ENCODE peak calls at places on chromosomes 1 and 21, in four cellular contexts. V, F, X and Y are unnamed samples.

GRCh38 chr1:152034654-152035405 is 2.0 kb downstream of the S100A11 start:
- DNase-seq in V (peak), F (peak), X (peak), Y (peak)

GRCh38 chr1:80375662-80376061 is 1369.1 kb upstream of the ADGRL4 start:
- DNase-seq in V (no peak), F (no peak), X (no peak), Y (no peak)

GRCh38 chr1:104294259-104294658 is 544.6 kb downstream of the AMY1C start:
- DNase-seq in V (no peak), F (no peak), X (no peak), Y (peak)

GRCh38 chr1:21050031-21050430 is 126.7 kb downstream of the EIF4G3 start:
- DNase-seq in V (no peak), F (no peak), X (no peak), Y (no peak)

GRCh38 chr1:93661829-93662474 is 19.7 kb downstream of the BCAR3 start:
- DNase-seq in V (no peak), F (peak), X (no peak), Y (no peak)

GRCh38 chr1:88673446-88673845 is 10.6 kb upstream of the PKN2 start:
- DNase-seq in V (no peak), F (no peak), X (no peak), Y (no peak)

GRCh38 chr1:205858141-205858961 is 8.4 kb upstream of the PM20D1 start:
- DNase-seq in V (no peak), F (no peak), X (no peak), Y (no peak)

GRCh38 chr1:115706774-115707425 is 61.6 kb downstream of the CASQ2 start:
- DNase-seq in V (peak), F (peak), X (peak), Y (peak)

GRCh38 chr21:42486551-42486950 is 9.5 kb downstream of the RSPH1 start:
- DNase-seq in V (no peak), F (no peak), X (no peak), Y (no peak)

GRCh38 chr1:153649867-153650235 is 8.7 kb upstream of the SNAPIN start:
- DNase-seq in V (no peak), F (no peak), X (no peak), Y (no peak)

GRCh38 chr1:32733573-32734321 is 31.2 kb upstream of the SYNC start:
- DNase-seq in V (no peak), F (peak), X (peak), Y (no peak)

GRCh38 chr1:156815851-156816536 is 654 bp downstream of the SH2D2A start:
- DNase-seq in V (no peak), F (no peak), X (no peak), Y (no peak)

GRCh38 chr1:93878501-93878888 is 511 bp downstream of the DNTTIP2 start:
- DNase-seq in V (no peak), F (peak), X (peak), Y (peak)

GRCh38 chr1:193543259-193543658 is 356.8 kb upstream of the B3GALT2 start:
- DNase-seq in V (no peak), F (no peak), X (no peak), Y (no peak)

GRCh38 chr21:43330306-43330881 is 96.5 kb downstream of the SIK1 start:
- DNase-seq in V (no peak), F (no peak), X (no peak), Y (no peak)

GRCh38 chr1:5551274-5551966 is 440.8 kb downstream of the NPHP4 start:
- DNase-seq in V (no peak), F (peak), X (peak), Y (no peak)

GRCh38 chr1:23720256-23720995 is 22.8 kb upstream of the ELOA start:
- DNase-seq in V (peak), F (no peak), X (no peak), Y (no peak)

GRCh38 chr1:75970631-75971030 is 38.4 kb upstream of the ASB17 start:
- DNase-seq in V (no peak), F (no peak), X (no peak), Y (no peak)

GRCh38 chr21:33053986-33054385 is 16.0 kb upstream of the OLIG1 start:
- DNase-seq in V (no peak), F (no peak), X (no peak), Y (no peak)

DNA sequence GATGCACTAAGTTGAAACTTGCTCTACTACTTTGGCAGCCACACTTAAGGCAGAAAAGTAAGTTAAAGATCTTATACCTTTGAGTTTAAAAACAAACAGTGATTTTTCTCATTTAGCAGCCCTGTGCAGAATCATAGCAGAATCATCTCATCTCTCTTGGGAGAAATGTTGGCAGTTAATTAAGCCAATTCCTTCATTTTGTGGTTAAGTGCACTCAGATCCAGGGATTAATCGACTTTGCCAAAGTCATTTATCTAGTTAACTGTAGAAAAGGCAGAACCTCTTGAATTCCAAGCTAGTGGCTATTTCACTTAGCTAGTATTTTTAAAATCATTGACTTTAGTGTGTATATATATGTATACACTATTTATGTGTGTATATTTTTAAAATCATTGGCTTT is 125.0 kb downstream of the GPR52 start:
- DNase-seq in V (no peak), F (no peak), X (no peak), Y (no peak)
- TF ChIP-seq FOXK2 in V (no peak), F (no peak), X (no peak), Y (no peak)

DNA sequence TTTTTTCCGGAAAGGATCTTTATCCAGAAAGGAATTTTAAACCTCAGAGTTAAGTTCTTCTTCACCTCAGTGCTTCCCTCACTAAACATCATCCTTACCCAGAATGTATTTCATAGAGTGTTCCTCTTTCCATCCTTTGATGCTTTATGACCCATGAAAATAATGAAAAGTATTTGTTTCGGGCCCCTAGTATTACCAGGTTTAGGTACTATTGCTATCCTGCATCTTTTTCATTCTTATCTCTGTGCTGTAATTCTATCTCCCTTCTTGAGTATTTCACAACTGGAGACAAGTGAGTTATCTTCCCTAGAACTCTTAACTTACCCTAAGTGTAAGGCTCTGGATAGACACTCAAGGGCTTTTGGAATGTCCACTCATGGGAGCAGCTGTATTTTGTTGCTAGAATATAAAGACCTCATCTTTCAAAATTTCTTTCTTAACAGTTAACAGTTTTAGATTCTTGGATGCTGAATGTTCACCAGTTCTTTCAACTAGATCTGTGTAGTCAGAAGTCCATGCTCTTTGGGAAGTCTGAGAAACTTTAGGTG is 26.2 kb downstream of the UCK2 start:
- DNase-seq in V (no peak), F (no peak), X (no peak), Y (no peak)
- TF ChIP-seq BHLHE40 in V (no peak), F (no peak), X (no peak), Y (no peak)

DNA sequence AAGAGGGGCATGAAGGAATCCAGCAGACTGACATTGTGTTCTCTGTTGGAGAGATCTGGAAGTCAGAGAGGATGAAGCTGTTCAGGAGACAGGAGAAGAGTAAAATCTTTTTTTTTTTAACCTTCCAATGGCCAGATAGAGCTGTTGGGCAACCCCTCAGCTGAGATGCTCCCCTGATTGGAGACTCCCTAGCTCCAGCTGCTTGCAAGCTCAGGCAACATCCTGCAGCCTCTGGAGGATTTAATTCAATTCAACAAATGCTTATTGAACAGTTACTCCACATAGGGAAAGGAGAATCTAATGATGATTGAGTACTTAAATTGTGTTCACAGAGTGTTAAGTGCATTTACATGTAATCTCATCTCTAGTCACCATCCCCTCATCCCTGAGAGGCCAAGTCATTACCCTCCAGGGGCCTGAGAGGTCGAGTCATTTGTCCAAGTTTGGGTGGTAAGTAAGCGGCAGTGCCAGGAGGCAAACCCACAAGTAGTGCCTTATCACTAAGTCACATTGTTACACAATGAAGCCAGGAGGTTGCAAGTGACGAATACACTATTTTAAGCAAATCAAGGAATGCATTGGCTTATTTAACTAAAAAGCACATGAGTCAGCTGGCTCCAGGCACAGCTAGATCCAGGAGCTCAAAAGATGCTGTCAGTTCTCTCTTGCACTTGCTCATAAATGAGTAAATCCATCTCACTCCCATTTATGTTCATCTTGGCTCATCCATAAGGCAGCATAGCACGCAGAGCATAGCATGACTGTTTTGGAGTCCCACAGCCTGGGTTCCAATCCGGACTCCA is 64.2 kb downstream of the OPTC start:
- DNase-seq in V (no peak), F (no peak), X (no peak), Y (no peak)
- TF ChIP-seq FOXK2 in V (no peak), F (no peak), X (no peak), Y (no peak)

GRCh38 chr1:181483561-181484291 is 409 bp downstream of the CACNA1E start:
- DNase-seq in V (no peak), F (no peak), X (no peak), Y (no peak)
- TF ChIP-seq BHLHE40 in V (no peak), F (no peak), X (no peak), Y (no peak)

DNA sequence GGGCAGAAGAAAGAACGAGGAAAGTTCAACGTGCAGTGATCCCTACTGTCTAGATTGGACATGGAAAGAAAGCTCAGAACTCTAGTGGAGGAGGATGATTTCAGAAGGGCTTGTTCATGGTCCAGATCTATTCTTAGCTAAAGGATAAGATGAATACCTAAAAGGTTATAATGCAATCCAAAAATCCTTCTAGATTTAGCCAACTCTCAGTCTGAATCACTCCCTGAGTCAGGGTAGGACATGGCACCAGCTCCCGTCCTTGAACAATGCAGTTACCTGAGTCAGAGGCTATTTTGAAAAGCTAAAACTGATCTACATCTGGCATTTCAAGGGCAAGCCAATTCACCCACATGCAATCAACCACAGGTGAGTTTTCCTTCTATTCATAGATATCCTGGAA is 38.8 kb upstream of the HIVEP3 start:
- DNase-seq in V (no peak), F (no peak), X (no peak), Y (no peak)
- TF ChIP-seq FOXK2 in V (no peak), F (no peak), X (no peak), Y (no peak)

DNA sequence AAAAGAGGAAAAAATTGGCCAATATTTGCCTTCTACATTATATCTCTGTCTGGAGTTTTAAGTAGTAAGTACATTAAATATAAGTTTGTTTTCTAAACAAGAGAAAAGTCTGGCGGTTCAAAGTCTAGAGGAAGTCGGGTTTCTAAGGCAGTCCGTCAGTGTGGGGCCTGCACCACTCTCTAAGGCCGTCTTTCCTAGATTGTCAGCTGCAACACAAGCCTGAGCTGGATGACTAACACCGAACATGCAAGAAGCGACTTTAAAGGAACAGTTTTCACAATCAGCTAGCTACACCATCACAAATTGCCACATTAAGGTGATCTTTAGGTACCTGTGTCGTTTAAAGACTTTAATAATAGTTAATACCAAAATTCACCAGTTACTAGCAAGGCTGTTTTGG is 19.6 kb downstream of the CCSAP start:
- DNase-seq in V (no peak), F (no peak), X (no peak), Y (no peak)
- TF ChIP-seq BHLHE40 in V (no peak), F (no peak), X (no peak), Y (no peak)

DNA sequence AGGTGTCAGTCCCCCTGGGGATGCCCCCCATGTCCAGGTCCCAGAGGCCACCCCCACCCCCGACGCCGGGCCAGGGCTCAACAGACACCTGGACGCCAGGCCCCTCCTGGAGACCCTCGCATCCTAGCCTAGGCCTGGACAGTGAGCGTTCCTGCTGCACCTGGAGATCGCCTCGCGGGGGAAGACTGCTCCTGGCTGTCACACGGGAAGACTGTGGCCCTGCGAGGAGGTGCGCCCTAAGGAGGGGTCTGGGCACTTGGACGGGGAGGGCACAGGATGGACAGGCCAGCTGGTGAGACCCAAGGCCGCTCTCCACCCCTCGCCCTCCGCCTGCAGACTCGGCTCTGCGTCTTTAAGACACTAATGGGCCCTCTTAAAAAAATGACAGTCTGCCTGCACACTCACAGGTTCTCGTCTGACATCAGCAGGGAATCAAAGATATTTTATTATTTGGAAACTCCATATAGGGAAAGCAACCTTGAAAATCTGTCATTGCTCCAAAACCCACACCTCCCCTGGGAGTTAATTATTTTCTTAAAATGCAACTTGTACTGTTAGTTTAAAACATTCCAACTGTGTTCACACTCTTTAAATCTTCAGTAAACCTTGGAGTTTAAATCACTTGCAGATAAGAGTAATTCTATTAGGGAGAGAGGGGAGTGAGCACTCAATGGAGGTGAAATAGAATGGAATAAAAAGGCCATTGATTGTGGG is 45.6 kb upstream of the ACTRT2 start:
- DNase-seq in V (no peak), F (no peak), X (no peak), Y (no peak)
- TF ChIP-seq FOXK2 in V (no peak), F (no peak), X (no peak), Y (no peak)

DNA sequence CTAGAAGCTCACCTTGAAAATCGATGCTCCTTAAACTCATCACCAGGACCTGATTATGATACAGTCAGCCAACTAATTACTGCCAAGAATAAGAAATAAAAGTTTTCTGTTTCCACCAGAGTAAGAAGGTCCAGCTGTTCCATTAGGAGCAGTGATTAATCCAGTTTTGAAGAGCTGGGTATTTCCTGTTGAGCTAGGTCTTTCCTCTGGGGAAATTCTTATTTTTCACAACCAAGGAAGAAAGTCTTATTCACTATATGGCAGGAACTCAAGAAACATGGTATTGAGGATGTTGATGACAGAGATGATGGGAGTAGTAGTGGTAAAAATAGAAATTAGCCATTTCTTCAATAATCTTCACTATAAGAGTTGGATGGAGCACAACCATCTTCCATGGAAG is 374.6 kb upstream of the RUNX1 start:
- DNase-seq in V (no peak), F (no peak), X (no peak), Y (no peak)
- TF ChIP-seq BHLHE40 in V (no peak), F (no peak), X (no peak), Y (no peak)